ENCODE peak calls at places on chromosomes 11 and 22, in ten cellular contexts. One of them, this sample, is unnamed. For H3K27me3 and H3K9me3, the result is how much of the 10 kb centered on the place peaks cover.

GRCh38 chr11:46533396-46534110 is 60.3 kb downstream of the AMBRA1 start:
- DNase-seq in neural progenitor cell: no peak
- DNase-seq in GM12878: no peak
- DNase-seq in body of pancreas: no peak
- DNase-seq in right atrium auricular region: no peak
- DNase-seq in neuronal stem cell: no peak
- DNase-seq in Karpas-422: no peak
- DNase-seq in fibroblast of lung: no peak
- DNase-seq in astrocyte: no peak
- DNase-seq in adipocyte: no peak
- DNase-seq in this sample: no peak

GRCh38 chr22:44735518-44736428 is 16.6 kb upstream of the ARHGAP8 start:
- DNase-seq in neural progenitor cell: peak
- DNase-seq in GM12878: no peak
- DNase-seq in body of pancreas: peak
- DNase-seq in right atrium auricular region: peak
- DNase-seq in neuronal stem cell: peak
- DNase-seq in Karpas-422: peak
- DNase-seq in fibroblast of lung: no peak
- DNase-seq in astrocyte: no peak
- DNase-seq in adipocyte: peak
- DNase-seq in this sample: peak

GRCh38 chr11:76629133-76629852 is 41.3 kb downstream of the LRRC32 start:
- DNase-seq in neural progenitor cell: no peak
- DNase-seq in GM12878: peak
- DNase-seq in body of pancreas: peak
- DNase-seq in right atrium auricular region: peak
- DNase-seq in neuronal stem cell: no peak
- DNase-seq in Karpas-422: peak
- DNase-seq in fibroblast of lung: peak
- DNase-seq in astrocyte: no peak
- DNase-seq in adipocyte: no peak
- DNase-seq in this sample: no peak

GRCh38 chr22:37012956-37013355 is 6.3 kb downstream of the TST start:
- DNase-seq in neural progenitor cell: no peak
- DNase-seq in GM12878: no peak
- DNase-seq in body of pancreas: no peak
- DNase-seq in right atrium auricular region: no peak
- DNase-seq in neuronal stem cell: no peak
- DNase-seq in Karpas-422: no peak
- DNase-seq in fibroblast of lung: no peak
- DNase-seq in astrocyte: no peak
- DNase-seq in adipocyte: no peak
- DNase-seq in this sample: no peak

GRCh38 chr11:119306373-119306890 is 10.5 kb downstream of the MCAM start:
- DNase-seq in neural progenitor cell: no peak
- DNase-seq in GM12878: no peak
- DNase-seq in body of pancreas: no peak
- DNase-seq in right atrium auricular region: no peak
- DNase-seq in neuronal stem cell: no peak
- DNase-seq in Karpas-422: no peak
- DNase-seq in fibroblast of lung: peak
- DNase-seq in astrocyte: no peak
- DNase-seq in adipocyte: peak
- DNase-seq in this sample: no peak

GRCh38 chr11:4146765-4147098 is 52.1 kb downstream of the RRM1 start:
- DNase-seq in neural progenitor cell: no peak
- DNase-seq in GM12878: no peak
- DNase-seq in body of pancreas: no peak
- DNase-seq in right atrium auricular region: no peak
- DNase-seq in neuronal stem cell: no peak
- DNase-seq in Karpas-422: no peak
- DNase-seq in fibroblast of lung: no peak
- DNase-seq in astrocyte: no peak
- DNase-seq in adipocyte: no peak
- DNase-seq in this sample: no peak

GRCh38 chr11:76614471-76615183 is 55.9 kb downstream of the LRRC32 start:
- DNase-seq in neural progenitor cell: no peak
- DNase-seq in GM12878: no peak
- DNase-seq in body of pancreas: no peak
- DNase-seq in right atrium auricular region: peak
- DNase-seq in neuronal stem cell: no peak
- DNase-seq in Karpas-422: no peak
- DNase-seq in fibroblast of lung: peak
- DNase-seq in astrocyte: no peak
- DNase-seq in adipocyte: no peak
- DNase-seq in this sample: peak

GRCh38 chr11:14584595-14584994 is 59.0 kb upstream of the PDE3B start:
- DNase-seq in neural progenitor cell: no peak
- DNase-seq in GM12878: no peak
- DNase-seq in body of pancreas: peak
- DNase-seq in right atrium auricular region: no peak
- DNase-seq in neuronal stem cell: no peak
- DNase-seq in Karpas-422: no peak
- DNase-seq in fibroblast of lung: no peak
- DNase-seq in astrocyte: no peak
- DNase-seq in adipocyte: no peak
- DNase-seq in this sample: no peak

GRCh38 chr11:69546735-69547370 is 65.4 kb downstream of the LINC01488 start:
- DNase-seq in neural progenitor cell: no peak
- DNase-seq in GM12878: peak
- DNase-seq in body of pancreas: no peak
- DNase-seq in right atrium auricular region: no peak
- DNase-seq in neuronal stem cell: no peak
- DNase-seq in Karpas-422: no peak
- DNase-seq in fibroblast of lung: no peak
- DNase-seq in astrocyte: no peak
- DNase-seq in adipocyte: no peak
- DNase-seq in this sample: no peak

GRCh38 chr22:19723165-19723989 is at the start of gene GP1BB:
- DNase-seq in neural progenitor cell: peak
- DNase-seq in GM12878: no peak
- DNase-seq in body of pancreas: peak
- DNase-seq in right atrium auricular region: no peak
- DNase-seq in neuronal stem cell: no peak
- DNase-seq in Karpas-422: no peak
- DNase-seq in fibroblast of lung: peak
- DNase-seq in astrocyte: peak
- DNase-seq in adipocyte: no peak
- DNase-seq in this sample: no peak

GRCh38 chr11:35045219-35045819 is 93.7 kb upstream of the CD44 start:
- DNase-seq in neural progenitor cell: no peak
- DNase-seq in GM12878: no peak
- DNase-seq in body of pancreas: peak
- DNase-seq in right atrium auricular region: no peak
- DNase-seq in neuronal stem cell: no peak
- DNase-seq in Karpas-422: no peak
- DNase-seq in fibroblast of lung: no peak
- DNase-seq in astrocyte: no peak
- DNase-seq in adipocyte: no peak
- DNase-seq in this sample: no peak

GRCh38 chr11:86623041-86623621 is 49.3 kb downstream of the ME3 start:
- DNase-seq in neural progenitor cell: no peak
- DNase-seq in GM12878: no peak
- DNase-seq in body of pancreas: no peak
- DNase-seq in right atrium auricular region: no peak
- DNase-seq in neuronal stem cell: no peak
- DNase-seq in Karpas-422: no peak
- DNase-seq in fibroblast of lung: peak
- DNase-seq in astrocyte: peak
- DNase-seq in adipocyte: no peak
- DNase-seq in this sample: no peak

GRCh38 chr11:83472328-83472727 is 186.2 kb upstream of the CCDC90B start:
- DNase-seq in neural progenitor cell: no peak
- DNase-seq in GM12878: no peak
- DNase-seq in body of pancreas: no peak
- DNase-seq in right atrium auricular region: no peak
- DNase-seq in neuronal stem cell: no peak
- DNase-seq in Karpas-422: no peak
- DNase-seq in fibroblast of lung: no peak
- DNase-seq in astrocyte: no peak
- DNase-seq in adipocyte: no peak
- DNase-seq in this sample: no peak

GRCh38 chr11:80096736-80097135 is 655.9 kb upstream of the TENM4 start:
- DNase-seq in neural progenitor cell: no peak
- DNase-seq in GM12878: no peak
- DNase-seq in body of pancreas: no peak
- DNase-seq in right atrium auricular region: no peak
- DNase-seq in neuronal stem cell: no peak
- DNase-seq in Karpas-422: no peak
- DNase-seq in fibroblast of lung: peak
- DNase-seq in astrocyte: peak
- DNase-seq in adipocyte: peak
- DNase-seq in this sample: peak

GRCh38 chr11:67024410-67024809 is 1.5 kb downstream of the SYT12 start:
- DNase-seq in neural progenitor cell: no peak
- DNase-seq in GM12878: no peak
- DNase-seq in body of pancreas: no peak
- DNase-seq in right atrium auricular region: no peak
- DNase-seq in neuronal stem cell: no peak
- DNase-seq in Karpas-422: peak
- DNase-seq in fibroblast of lung: peak
- DNase-seq in astrocyte: no peak
- DNase-seq in adipocyte: no peak
- DNase-seq in this sample: no peak

GRCh38 chr11:69664103-69664775 is 10.9 kb downstream of the LTO1 start:
- DNase-seq in neural progenitor cell: no peak
- DNase-seq in GM12878: no peak
- DNase-seq in body of pancreas: no peak
- DNase-seq in right atrium auricular region: no peak
- DNase-seq in neuronal stem cell: no peak
- DNase-seq in Karpas-422: no peak
- DNase-seq in fibroblast of lung: no peak
- DNase-seq in astrocyte: no peak
- DNase-seq in adipocyte: no peak
- DNase-seq in this sample: no peak

GRCh38 chr11:57224126-57224525 is 12.9 kb downstream of the APLNR start:
- DNase-seq in neural progenitor cell: no peak
- DNase-seq in GM12878: no peak
- DNase-seq in body of pancreas: no peak
- DNase-seq in right atrium auricular region: no peak
- DNase-seq in neuronal stem cell: no peak
- DNase-seq in Karpas-422: no peak
- DNase-seq in fibroblast of lung: no peak
- DNase-seq in astrocyte: no peak
- DNase-seq in adipocyte: no peak
- DNase-seq in this sample: no peak

GRCh38 chr22:20524004-20524481 is 16.6 kb downstream of the MED15 start:
- DNase-seq in neural progenitor cell: no peak
- DNase-seq in GM12878: peak
- DNase-seq in body of pancreas: no peak
- DNase-seq in right atrium auricular region: no peak
- DNase-seq in neuronal stem cell: no peak
- DNase-seq in Karpas-422: no peak
- DNase-seq in fibroblast of lung: peak
- DNase-seq in astrocyte: no peak
- DNase-seq in adipocyte: no peak
- DNase-seq in this sample: no peak

GRCh38 chr11:31808721-31809542 is 2.2 kb downstream of the PAX6 start:
- DNase-seq in neural progenitor cell: peak
- DNase-seq in GM12878: no peak
- DNase-seq in body of pancreas: no peak
- DNase-seq in right atrium auricular region: no peak
- DNase-seq in neuronal stem cell: no peak
- DNase-seq in Karpas-422: no peak
- DNase-seq in fibroblast of lung: peak
- DNase-seq in astrocyte: peak
- DNase-seq in adipocyte: no peak
- DNase-seq in this sample: no peak
- H3K4me3 ChIP-seq in neural progenitor cell: peak
- H3K4me3 ChIP-seq in GM12878: no peak
- H3K4me3 ChIP-seq in body of pancreas: no peak
- H3K4me3 ChIP-seq in right atrium auricular region: no peak
- H3K4me3 ChIP-seq in neuronal stem cell: peak
- H3K4me3 ChIP-seq in Karpas-422: no peak
- H3K4me3 ChIP-seq in fibroblast of lung: no peak
- H3K4me3 ChIP-seq in astrocyte: peak
- H3K4me3 ChIP-seq in adipocyte: no peak
- H3K4me3 ChIP-seq in this sample: peak

DNA sequence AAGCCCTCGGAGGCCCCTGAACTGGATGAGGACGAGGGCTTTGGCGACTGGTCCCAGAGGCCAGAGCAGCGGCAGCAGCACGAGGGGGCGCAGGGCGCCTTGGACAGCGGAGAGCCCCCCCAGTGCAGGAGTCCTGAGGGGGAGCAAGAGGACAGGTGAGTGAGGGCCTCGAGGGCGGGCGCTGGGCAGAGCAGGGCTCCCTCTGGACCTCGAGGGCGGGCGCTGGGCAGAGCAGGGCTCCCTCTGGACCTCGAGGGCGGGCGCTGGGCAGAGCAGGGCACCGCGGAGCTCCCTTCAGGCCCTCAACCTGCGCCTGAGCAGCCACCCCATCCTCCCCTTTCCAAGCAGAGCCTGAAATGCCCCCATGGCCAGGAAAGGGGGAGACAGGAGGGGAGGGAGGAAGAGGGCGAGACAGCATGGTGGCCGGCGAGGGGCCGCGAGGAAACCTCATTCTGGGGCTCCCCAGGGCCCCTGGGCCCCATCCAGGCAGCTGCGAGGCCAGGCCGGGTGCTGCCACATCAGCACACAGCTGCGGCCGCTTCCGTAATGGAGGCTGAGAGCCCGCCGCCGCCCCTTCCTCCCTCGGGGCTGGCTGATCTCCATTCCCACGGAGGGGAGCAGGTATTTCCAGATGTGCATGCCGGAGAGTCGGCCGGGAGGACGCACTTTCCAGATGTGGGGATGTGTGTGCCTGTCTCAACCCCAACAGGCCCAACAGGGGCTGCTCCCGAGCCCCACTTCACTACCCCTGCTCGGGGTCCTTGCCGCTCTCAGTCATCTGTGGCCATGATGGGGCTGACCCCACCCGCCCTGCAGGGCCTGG is 10.0 kb downstream of the PRR33 start:
- DNase-seq in neural progenitor cell: no peak
- DNase-seq in GM12878: no peak
- DNase-seq in body of pancreas: peak
- DNase-seq in right atrium auricular region: no peak
- DNase-seq in neuronal stem cell: no peak
- DNase-seq in Karpas-422: peak
- DNase-seq in fibroblast of lung: no peak
- DNase-seq in astrocyte: no peak
- DNase-seq in adipocyte: no peak
- DNase-seq in this sample: no peak
- H3K27me3 ChIP-seq in neural progenitor cell: under half
- H3K27me3 ChIP-seq in GM12878: under half
- H3K27me3 ChIP-seq in body of pancreas: under half
- H3K27me3 ChIP-seq in right atrium auricular region: under half
- H3K27me3 ChIP-seq in neuronal stem cell: under half
- H3K27me3 ChIP-seq in Karpas-422: under half
- H3K27me3 ChIP-seq in fibroblast of lung: under half
- H3K27me3 ChIP-seq in astrocyte: under half
- H3K27me3 ChIP-seq in adipocyte: under half
- H3K27me3 ChIP-seq in this sample: under half

GRCh38 chr22:47398921-47399790 is 636.7 kb downstream of the TBC1D22A start:
- DNase-seq in neural progenitor cell: no peak
- DNase-seq in GM12878: no peak
- DNase-seq in body of pancreas: no peak
- DNase-seq in right atrium auricular region: no peak
- DNase-seq in neuronal stem cell: no peak
- DNase-seq in Karpas-422: no peak
- DNase-seq in fibroblast of lung: no peak
- DNase-seq in astrocyte: no peak
- DNase-seq in adipocyte: no peak
- DNase-seq in this sample: no peak
- H3K9me3 ChIP-seq in neural progenitor cell: under half
- H3K9me3 ChIP-seq in GM12878: under half
- H3K9me3 ChIP-seq in body of pancreas: under half
- H3K9me3 ChIP-seq in right atrium auricular region: under half
- H3K9me3 ChIP-seq in neuronal stem cell: under half
- H3K9me3 ChIP-seq in Karpas-422: under half
- H3K9me3 ChIP-seq in fibroblast of lung: under half
- H3K9me3 ChIP-seq in astrocyte: under half
- H3K9me3 ChIP-seq in adipocyte: under half
- H3K9me3 ChIP-seq in this sample: under half

GRCh38 chr11:64848214-64848778 is 3.8 kb upstream of the CDC42BPG start:
- DNase-seq in neural progenitor cell: no peak
- DNase-seq in GM12878: no peak
- DNase-seq in body of pancreas: no peak
- DNase-seq in right atrium auricular region: no peak
- DNase-seq in neuronal stem cell: no peak
- DNase-seq in Karpas-422: no peak
- DNase-seq in fibroblast of lung: no peak
- DNase-seq in astrocyte: no peak
- DNase-seq in adipocyte: no peak
- DNase-seq in this sample: no peak
- H3K4me3 ChIP-seq in neural progenitor cell: no peak
- H3K4me3 ChIP-seq in GM12878: no peak
- H3K4me3 ChIP-seq in body of pancreas: no peak
- H3K4me3 ChIP-seq in right atrium auricular region: no peak
- H3K4me3 ChIP-seq in neuronal stem cell: no peak
- H3K4me3 ChIP-seq in Karpas-422: peak
- H3K4me3 ChIP-seq in fibroblast of lung: no peak
- H3K4me3 ChIP-seq in astrocyte: no peak
- H3K4me3 ChIP-seq in adipocyte: no peak
- H3K4me3 ChIP-seq in this sample: no peak